ENCODE peak calls at places on chromosomes 5 and 9, in four cellular contexts. S is K562, Q is GM12878, D is H1. W is an unnamed sample.

GRCh38 chr9:121651295-121652036 is at the start of gene DAB2IP:
- DNase-seq in Q (no peak), D (no peak), S (no peak), W (no peak)

GRCh38 chr5:130279386-130279785 is 375.1 kb downstream of the CHSY3 start:
- DNase-seq in S (no peak), Q (no peak), D (no peak), W (no peak)

GRCh38 chr5:27275353-27275752 is 237.0 kb upstream of the CDH9 start:
- DNase-seq in S (no peak), D (no peak), Q (no peak), W (no peak)

GRCh38 chr9:126722922-126723806 is 81.7 kb upstream of the ZBTB43 start:
- DNase-seq in D (no peak), Q (no peak), S (peak; percentile 64), W (no peak)

GRCh38 chr5:98787131-98787719 is 13.8 kb downstream of the RGMB start:
- DNase-seq in Q (no peak), D (no peak), S (no peak), W (no peak)

GRCh38 chr9:72203205-72203803 is 54.1 kb downstream of the GDA start:
- DNase-seq in Q (no peak), S (peak; percentile 22), D (no peak), W (peak; percentile 53)

GRCh38 chr9:112248722-112249121 is 73.6 kb upstream of the SUSD1 start:
- DNase-seq in Q (no peak), D (no peak), S (no peak), W (no peak)

GRCh38 chr9:116349684-116350083 is 196.1 kb downstream of the PAPPA start:
- DNase-seq in D (no peak), S (no peak), Q (no peak), W (no peak)

GRCh38 chr5:61638476-61638875 is 306.4 kb downstream of the ZSWIM6 start:
- DNase-seq in Q (no peak), S (no peak), D (no peak), W (no peak)

GRCh38 chr9:114861922-114862605 is 56.2 kb upstream of the TNFSF15 start:
- DNase-seq in S (no peak), Q (no peak), D (no peak), W (no peak)

GRCh38 chr5:53479656-53480473 is 564 bp upstream of the FST start:
- DNase-seq in D (no peak), S (no peak), Q (no peak), W (peak; percentile 73)

GRCh38 chr5:159286420-159287035 is 23.4 kb downstream of the UBLCP1 start:
- DNase-seq in S (no peak), D (no peak), Q (no peak), W (peak; percentile 5)

GRCh38 chr9:127574089-127574921 is 37.8 kb upstream of the STXBP1 start:
- DNase-seq in Q (no peak), S (no peak), D (no peak), W (no peak)

GRCh38 chr5:146345578-146346366 is 7.1 kb downstream of the POU4F3 start:
- DNase-seq in D (no peak), Q (no peak), S (no peak), W (no peak)

GRCh38 chr9:37753489-37754190 is at the start of gene TRMT10B:
- DNase-seq in Q (peak; percentile 34), S (peak; percentile 91), D (no peak), W (peak; percentile 61)

DNA sequence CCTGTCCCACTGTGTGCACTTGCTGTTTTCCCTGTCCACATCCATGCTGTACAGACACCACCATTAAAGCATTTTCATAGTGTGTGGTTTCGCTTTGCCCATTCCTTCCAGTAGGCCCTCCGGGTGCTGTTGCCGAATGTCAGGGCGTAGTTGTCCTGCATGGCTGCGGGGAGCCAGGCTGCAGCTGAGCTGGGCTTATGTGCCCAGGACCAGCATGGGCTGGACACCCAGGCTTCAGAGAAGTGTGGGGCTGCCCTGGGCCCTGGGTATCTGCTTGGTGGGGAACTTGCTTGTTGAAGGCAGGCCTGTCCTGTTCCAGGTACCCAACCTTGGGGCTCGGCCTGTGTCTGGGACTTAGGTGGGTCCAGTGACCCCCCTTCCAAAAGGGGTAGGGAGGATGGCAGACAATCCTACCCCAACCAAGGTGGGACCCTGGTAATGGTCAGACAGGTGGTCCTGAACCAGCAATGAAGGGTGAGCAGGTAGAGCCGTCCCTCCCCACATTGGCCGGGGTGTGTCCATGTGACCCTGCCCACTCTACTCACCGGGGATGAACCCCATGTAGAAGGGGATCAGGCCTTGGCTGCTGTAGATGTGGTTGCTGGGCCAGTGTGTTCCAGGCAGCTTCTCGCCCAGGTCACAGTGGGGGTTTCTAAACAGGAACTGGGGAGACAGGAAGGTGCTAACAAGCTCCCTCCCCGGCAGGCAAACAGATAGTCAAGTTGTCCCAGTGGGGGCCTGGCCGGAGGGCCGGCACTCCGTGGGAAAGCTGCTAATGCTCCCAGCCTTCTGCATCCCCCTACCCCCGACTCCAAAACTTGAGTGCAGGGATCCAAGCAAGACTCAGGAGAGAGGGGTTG is 2.8 kb downstream of the TUBB4B start:
- DNase-seq in Q (no peak), S (no peak), D (no peak), W (no peak)
- TF ChIP-seq CBX5 in Q (no peak), S (no peak), D (no peak), W (no peak)

DNA sequence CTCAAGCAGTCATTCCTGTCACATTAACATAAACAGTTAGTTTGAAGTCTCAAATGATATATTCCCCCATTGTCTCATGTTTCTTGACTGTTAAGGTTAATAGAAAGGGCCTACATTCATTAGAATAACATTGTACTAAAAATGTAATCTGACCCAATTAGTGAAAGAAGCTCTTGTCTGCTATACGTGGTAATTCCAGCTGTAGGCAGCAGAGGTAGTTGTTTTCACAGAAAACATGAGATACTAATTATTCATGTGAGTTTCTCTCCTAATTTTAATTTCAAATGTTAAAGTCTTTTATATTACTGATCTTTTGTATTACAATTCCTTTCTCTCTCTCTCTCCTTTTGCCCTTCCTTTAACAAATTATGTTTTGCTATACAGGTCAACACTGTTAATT is 26.0 kb upstream of the AP3B1 start:
- DNase-seq in D (no peak), Q (no peak), S (peak; percentile 25), W (peak; percentile 15)
- TF ChIP-seq CBX5 in D (no peak), Q (no peak), S (no peak), W (no peak)

GRCh38 chr5:32724526-32724925 is 13.4 kb downstream of the NPR3 start:
- DNase-seq in D (no peak), Q (no peak), S (no peak), W (no peak)
- TF ChIP-seq CBX5 in D (no peak), Q (no peak), S (no peak), W (no peak)

DNA sequence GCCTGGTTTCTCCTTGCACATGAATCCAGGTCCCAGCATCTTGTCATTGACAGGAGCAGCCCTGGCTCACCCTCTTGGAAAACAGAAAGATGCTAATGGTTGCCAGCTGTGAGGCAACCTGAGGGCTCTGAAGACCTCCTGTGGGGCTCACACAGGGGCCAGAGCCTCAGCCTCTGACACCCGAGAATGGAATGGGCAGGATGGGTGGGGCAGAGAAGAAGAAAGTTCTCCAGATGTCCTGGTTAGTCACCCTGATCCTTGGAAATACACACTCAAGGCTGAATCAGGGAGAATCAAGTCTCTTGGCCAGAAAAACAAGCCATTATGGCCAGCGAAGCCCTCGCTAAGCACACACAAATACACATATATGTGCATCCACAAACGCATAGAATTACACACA is 32.3 kb upstream of the SPATA31E1 start:
- DNase-seq in D (no peak), Q (no peak), S (no peak), W (no peak)
- TF ChIP-seq CBX5 in D (no peak), Q (no peak), S (no peak), W (no peak)